ENCODE peak calls at places on chromosomes 11 and 22, in six cellular contexts. D, E, Y, X, V and U are unnamed samples.

GRCh38 chr22:29877620-29878019 is 5.4 kb upstream of the MTMR3 start:
- DNase-seq in D (peak; percentile 65), E (peak; percentile 29), Y (no peak), X (no peak), V (no peak), U (no peak)

GRCh38 chr11:12808519-12808918 is 134.3 kb downstream of the TEAD1 start:
- DNase-seq in D (peak; percentile 67), E (peak; percentile 70), Y (no peak), X (peak; percentile 77), V (no peak), U (no peak)

GRCh38 chr11:122584670-122585069 is 70.9 kb upstream of the UBASH3B start:
- DNase-seq in D (no peak), E (no peak), Y (no peak), X (no peak), V (no peak), U (no peak)

GRCh38 chr11:46298699-46299424 is 21.4 kb downstream of the CREB3L1 start:
- DNase-seq in D (peak; percentile 92), E (peak; percentile 68), Y (no peak), X (no peak), V (no peak), U (no peak)

GRCh38 chr11:47155914-47156313 is 20.8 kb downstream of the ARFGAP2 start:
- DNase-seq in D (no peak), E (no peak), Y (no peak), X (no peak), V (no peak), U (no peak)

GRCh38 chr11:80960331-80961095 is 1519.7 kb upstream of the TENM4 start:
- DNase-seq in D (peak; percentile 8), E (no peak), Y (no peak), X (no peak), V (no peak), U (no peak)

GRCh38 chr11:58965246-58965985 is 26.1 kb downstream of the GLYATL1 start:
- DNase-seq in D (peak; percentile 40), E (peak; percentile 17), Y (no peak), X (no peak), V (no peak), U (no peak)

GRCh38 chr22:30602049-30602448 is 4.9 kb upstream of the TCN2 start:
- DNase-seq in D (peak; percentile 41), E (peak; percentile 41), Y (no peak), X (peak; percentile 63), V (no peak), U (no peak)

GRCh38 chr11:68149417-68149816 is 28.2 kb upstream of the CHKA start:
- DNase-seq in D (no peak), E (no peak), Y (no peak), X (no peak), V (peak; percentile 42), U (no peak)

GRCh38 chr11:12179521-12179920 is 69.1 kb downstream of the MICAL2 start:
- DNase-seq in D (peak; percentile 35), E (no peak), Y (no peak), X (no peak), V (no peak), U (no peak)

GRCh38 chr11:123584186-123584585 is 70.2 kb downstream of the SCN3B start:
- DNase-seq in D (no peak), E (no peak), Y (no peak), X (no peak), V (no peak), U (no peak)

GRCh38 chr11:65501005-65501529 is 2.2 kb downstream of the MALAT1 start:
- DNase-seq in D (peak; percentile 37), E (no peak), Y (no peak), X (peak; percentile 59), V (no peak), U (no peak)

GRCh38 chr11:4181780-4182721 is 87.5 kb downstream of the RRM1 start:
- DNase-seq in D (peak; percentile 80), E (peak; percentile 44), Y (peak; percentile 81), X (peak; percentile 78), V (peak; percentile 45), U (peak; percentile 75)

GRCh38 chr11:32829680-32830412 is at the start of gene PRRG4:
- DNase-seq in D (peak; percentile 60), E (peak; percentile 90), Y (peak; percentile 73), X (peak; percentile 86), V (peak; percentile 21), U (no peak)

GRCh38 chr22:42180349-42180842 is 49.8 kb upstream of the CYP2D6 start:
- DNase-seq in D (peak; percentile 63), E (no peak), Y (no peak), X (no peak), V (peak; percentile 56), U (no peak)

GRCh38 chr22:29925402-29925801 is 42.4 kb downstream of the MTMR3 start:
- DNase-seq in D (no peak), E (no peak), Y (no peak), X (no peak), V (no peak), U (no peak)

GRCh38 chr11:31383116-31383515 is 13.5 kb downstream of the DNAJC24 start:
- DNase-seq in D (no peak), E (no peak), Y (no peak), X (no peak), V (no peak), U (no peak)

GRCh38 chr22:26367402-26368245 is 61.4 kb upstream of the ASPHD2 start:
- DNase-seq in D (peak; percentile 71), E (peak; percentile 33), Y (peak; percentile 38), X (peak; percentile 66), V (no peak), U (no peak)

GRCh38 chr11:78041843-78042455 is 18.9 kb upstream of the KCTD14 start:
- DNase-seq in D (no peak), E (no peak), Y (no peak), X (no peak), V (no peak), U (no peak)

GRCh38 chr22:35538801-35539321 is 1.8 kb upstream of the RASD2 start:
- DNase-seq in D (peak; percentile 52), E (peak; percentile 25), Y (peak; percentile 38), X (peak; percentile 44), V (no peak), U (no peak)

GRCh38 chr11:121767433-121767832 is 314.7 kb upstream of the SORL1-AS1 start:
- DNase-seq in D (peak; percentile 13), E (peak; percentile 37), Y (no peak), X (no peak), V (no peak), U (no peak)

GRCh38 chr11:130555251-130555841 is 106.9 kb downstream of the ADAMTS15 start:
- DNase-seq in D (no peak), E (no peak), Y (peak; percentile 15), X (no peak), V (no peak), U (no peak)

GRCh38 chr11:57323503-57324153 is 1.1 kb downstream of the TNKS1BP1 start:
- DNase-seq in D (peak; percentile 66), E (no peak), Y (peak; percentile 39), X (no peak), V (no peak), U (no peak)
- TF ChIP-seq CTCF in D (peak; percentile 7), E (no peak), Y (no peak), X (no peak), V (no peak), U (no peak)

DNA sequence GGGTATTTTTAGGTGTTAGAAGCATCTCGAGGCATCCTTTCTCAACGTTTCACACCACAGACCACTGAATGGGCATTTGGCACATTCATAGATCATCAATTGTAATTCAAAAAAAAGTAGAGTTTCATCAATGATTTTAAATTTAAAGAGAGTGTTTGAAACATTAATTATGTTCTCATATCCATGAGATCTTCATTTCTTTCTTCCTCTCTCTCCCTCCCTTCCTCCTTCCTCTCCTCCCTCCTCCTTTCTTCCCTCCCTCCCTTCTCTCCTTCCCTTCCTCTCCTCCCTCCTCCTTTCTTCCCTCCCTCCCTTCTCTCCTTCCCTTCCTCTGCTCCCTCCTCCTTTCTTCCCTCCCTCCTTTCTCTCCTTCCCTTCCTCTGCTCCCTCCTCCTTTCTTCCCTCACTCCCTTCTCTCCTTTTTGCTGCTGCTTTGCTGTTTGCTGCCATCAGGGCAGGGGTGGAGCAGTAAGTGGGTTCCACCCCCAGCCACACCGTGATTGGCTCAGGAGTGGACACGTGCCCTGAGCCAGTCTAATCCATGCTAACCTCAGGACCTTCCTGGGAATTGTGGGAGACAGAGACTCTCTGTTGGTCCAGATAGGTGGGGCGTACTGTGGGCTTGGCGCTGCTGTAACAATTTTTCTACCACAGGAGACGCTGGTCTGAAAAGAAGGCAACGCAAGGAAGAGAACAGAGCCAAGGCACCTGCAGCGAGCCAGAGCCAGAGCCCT is 33.8 kb upstream of the APOBEC3A start:
- DNase-seq in D (peak; percentile 90), E (peak; percentile 83), Y (peak; percentile 75), X (no peak), V (peak; percentile 78), U (peak; percentile 72)
- H3K4me3 ChIP-seq in D (peak overlapping the region; percentile 52), E (peak overlapping the region; percentile 30), Y (peak overlapping the region; percentile 0), X (no peak overlapping the region), V (no peak overlapping the region), U (no peak overlapping the region)

GRCh38 chr22:45107671-45108070 is 56.1 kb upstream of the NUP50 start:
- DNase-seq in D (no peak), E (no peak), Y (no peak), X (no peak), V (no peak), U (no peak)
- TF ChIP-seq CTCF in D (no peak), E (no peak), Y (no peak), X (no peak), V (no peak), U (no peak)

GRCh38 chr11:103709366-103709765 is 327.1 kb upstream of the DDI1 start:
- DNase-seq in D (no peak), E (no peak), Y (no peak), X (no peak), V (no peak), U (no peak)
- H3K4me3 ChIP-seq in D (no peak overlapping the region), E (no peak overlapping the region), Y (no peak overlapping the region), X (no peak overlapping the region), V (no peak overlapping the region), U (no peak overlapping the region)

DNA sequence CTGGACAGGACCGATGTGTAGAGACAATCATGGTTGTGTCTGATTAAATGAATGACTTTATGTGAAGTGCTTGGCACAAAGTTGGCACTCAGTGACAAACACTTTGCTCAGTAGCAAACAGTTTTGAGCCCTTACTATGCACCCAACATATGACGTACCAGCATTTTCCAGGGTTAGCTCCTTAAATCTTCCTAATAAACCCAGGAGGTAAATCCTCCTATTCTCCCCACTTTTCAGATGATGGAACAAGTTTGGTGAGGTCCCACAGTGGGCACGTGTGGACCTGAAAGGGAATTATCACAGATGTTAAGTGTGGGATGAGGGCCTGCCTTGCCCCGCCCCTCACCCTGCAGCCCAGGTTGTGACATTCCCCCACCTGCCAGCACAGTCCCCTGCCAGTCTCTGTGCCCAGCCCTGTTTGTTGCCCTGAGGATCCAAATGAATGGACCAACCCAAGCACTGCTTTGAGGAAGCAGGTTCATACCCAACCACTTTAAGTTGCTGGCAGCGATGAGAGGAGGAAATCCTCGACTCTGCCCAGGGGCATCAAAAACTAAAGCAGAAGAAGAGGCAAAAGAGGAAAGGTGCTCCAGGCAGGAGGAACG is 6.6 kb upstream of the CARD10 start:
- DNase-seq in D (no peak), E (no peak), Y (no peak), X (no peak), V (no peak), U (peak; percentile 44)
- TF ChIP-seq CTCF in D (no peak), E (no peak), Y (no peak), X (no peak), V (no peak), U (no peak)

GRCh38 chr22:50303848-50304527 is 3.5 kb downstream of the PLXNB2 start:
- DNase-seq in D (peak; percentile 51), E (peak; percentile 47), Y (peak; percentile 58), X (no peak), V (no peak), U (peak; percentile 78)
- H3K4me3 ChIP-seq in D (peak overlapping the region; percentile 22), E (peak overlapping the region; percentile 30), Y (no peak overlapping the region), X (no peak overlapping the region), V (no peak overlapping the region), U (peak overlapping the region; percentile 74)